ENCODE peak calls at places on chromosomes 13 and 19, in four cellular contexts. V, P, M and U are unnamed samples.

GRCh38 chr19:39828015-39828633 is 5.8 kb downstream of the DYRK1B start:
- DNase-seq in P (no peak), V (no peak), M (no peak), U (no peak)

GRCh38 chr19:40596608-40597328 is 4.4 kb upstream of the LTBP4 start:
- DNase-seq in V (peak; percentile 15), M (peak; percentile 24), P (peak; percentile 78), U (no peak)

GRCh38 chr13:37118002-37118401 is 12.5 kb upstream of the CSNK1A1L start:
- DNase-seq in V (no peak), M (no peak), P (no peak), U (no peak)

GRCh38 chr13:105037064-105037463 is 1498.4 kb downstream of the EFNB2 start:
- DNase-seq in P (no peak), V (no peak), M (no peak), U (no peak)

GRCh38 chr19:35755550-35756371 is 1.1 kb downstream of the HSPB6 start:
- DNase-seq in P (peak; percentile 15), M (no peak), V (no peak), U (no peak)

GRCh38 chr19:50669319-50670101 is 20.3 kb downstream of the C19orf81 start:
- DNase-seq in P (no peak), V (no peak), M (peak; percentile 54), U (no peak)

GRCh38 chr19:12647490-12648071 is 19.0 kb downstream of the MAN2B1 start:
- DNase-seq in V (no peak), P (peak; percentile 95), M (no peak), U (no peak)

GRCh38 chr19:6662692-6663091 is 7.3 kb downstream of the TNFSF14 start:
- DNase-seq in V (no peak), P (no peak), M (no peak), U (no peak)

GRCh38 chr13:34300559-34300958 is 482.6 kb downstream of the RFC3 start:
- DNase-seq in V (no peak), M (no peak), P (no peak), U (no peak)

GRCh38 chr13:21673592-21674270 is 2.9 kb downstream of the FGF9 start:
- DNase-seq in V (no peak), M (peak; percentile 26), P (peak; percentile 63), U (peak; percentile 28)

GRCh38 chr13:79352107-79352506 is 53.9 kb downstream of the RBM26 start:
- DNase-seq in V (no peak), M (no peak), P (no peak), U (no peak)

GRCh38 chr13:64332048-64332447 is 2898.1 kb downstream of the PCDH9 start:
- DNase-seq in M (no peak), V (no peak), P (no peak), U (no peak)

GRCh38 chr13:48866204-48866603 is 109.5 kb upstream of the FNDC3A start:
- DNase-seq in V (no peak), P (no peak), M (no peak), U (no peak)

GRCh38 chr19:6014551-6015135 is 36.7 kb upstream of the RANBP3 start:
- DNase-seq in M (no peak), P (no peak), V (no peak), U (no peak)

GRCh38 chr19:34904846-34905527 is 21.7 kb upstream of the ZNF30 start:
- DNase-seq in V (no peak), P (peak; percentile 52), M (no peak), U (no peak)

GRCh38 chr19:2661615-2662014 is 40.9 kb downstream of the GNG7 start:
- DNase-seq in P (peak; percentile 46), M (peak; percentile 32), V (no peak), U (no peak)

GRCh38 chr19:45494261-45494916 is 2.5 kb downstream of the RTN2 start:
- DNase-seq in M (no peak), P (no peak), V (no peak), U (no peak)

GRCh38 chr13:93577105-93577504 is 350.5 kb downstream of the GPC6 start:
- DNase-seq in P (no peak), V (no peak), M (no peak), U (no peak)

GRCh38 chr13:36006347-36006746 is 124.8 kb downstream of the DCLK1 start:
- DNase-seq in M (no peak), V (no peak), P (no peak), U (no peak)

GRCh38 chr19:5321851-5322681 is 18.5 kb downstream of the PTPRS start:
- DNase-seq in M (no peak), P (peak; percentile 50), V (no peak), U (no peak)

GRCh38 chr13:60467098-60467497 is 70.1 kb downstream of the TDRD3 start:
- DNase-seq in P (no peak), V (no peak), M (no peak), U (no peak)

GRCh38 chr13:107545946-107546502 is 669.3 kb downstream of the LIG4 start:
- DNase-seq in M (no peak), V (no peak), P (no peak), U (no peak)

GRCh38 chr19:42113641-42114348 is 18.5 kb downstream of the POU2F2 start:
- DNase-seq in V (no peak), P (no peak), M (peak; percentile 70), U (peak; percentile 93)

GRCh38 chr13:49844191-49844590 is 51.7 kb upstream of the KPNA3 start:
- DNase-seq in V (no peak), P (no peak), M (no peak), U (no peak)

GRCh38 chr19:40740747-40741146 is 9.5 kb downstream of the ACTMAP start:
- DNase-seq in V (no peak), P (no peak), M (no peak), U (no peak)

GRCh38 chr13:95237310-95237870 is 63.9 kb downstream of the ABCC4 start:
- DNase-seq in V (no peak), M (no peak), P (no peak), U (no peak)

GRCh38 chr13:43567608-43568007 is 219.2 kb downstream of the ENOX1 start:
- DNase-seq in V (no peak), M (no peak), P (no peak), U (no peak)

GRCh38 chr19:10120538-10121198 is 969 bp upstream of the EIF3G start:
- DNase-seq in V (no peak), M (peak; percentile 49), P (no peak), U (peak; percentile 76)

GRCh38 chr13:101706651-101707050 is 254.2 kb downstream of the ITGBL1 start:
- DNase-seq in V (no peak), P (no peak), M (peak; percentile 52), U (peak; percentile 40)

GRCh38 chr13:26618726-26619125 is 61.2 kb downstream of the WASF3 start:
- DNase-seq in V (no peak), M (no peak), P (no peak), U (no peak)